ENCODE peak calls at places on chromosomes 4 and X, in seven cellular contexts. I is NCI-H146; L is endothelial cell; B is AG08396; M is activated effector memory CD4-positive, alpha-beta T cell treated with Interleukin-2 at 50 U/mL for 16 hours; U is WERI-Rb-1; H is upper lobe of left lung. V is an unnamed sample.

GRCh38 chr4:45423876-45424275 is 697.5 kb upstream of the GNPDA2 start:
- DNase-seq in L (no peak), I (no peak), M (no peak), U (no peak), B (no peak), H (no peak), V (no peak)

GRCh38 chrX:149540133-149540620 is 635 bp upstream of the EOLA1 start:
- DNase-seq in U (peak), L (peak), I (peak), M (peak), H (peak), B (peak), V (peak)

GRCh38 chr4:168076989-168077725 is 15.2 kb upstream of the ANXA10 start:
- DNase-seq in B (peak), U (peak), L (peak), M (no peak), H (no peak), I (peak), V (no peak)

GRCh38 chr4:153318696-153319320 is 25.7 kb upstream of the MND1 start:
- DNase-seq in H (no peak), U (peak), M (no peak), I (peak), B (peak), L (no peak), V (no peak)

GRCh38 chr4:10030946-10031662 is 9.8 kb upstream of the SLC2A9 start:
- DNase-seq in H (no peak), B (no peak), L (no peak), M (no peak), I (no peak), U (no peak), V (no peak)

GRCh38 chr4:161881370-161881769 is 282.4 kb downstream of the FSTL5 start:
- DNase-seq in I (no peak), B (no peak), H (no peak), M (no peak), U (no peak), L (no peak), V (no peak)

GRCh38 chr4:176256921-176257320 is 12.1 kb downstream of the ASB5 start:
- DNase-seq in B (no peak), U (no peak), M (no peak), L (no peak), H (no peak), I (no peak), V (no peak)

GRCh38 chr4:109040441-109040840 is 262.0 kb downstream of the COL25A1 start:
- DNase-seq in L (no peak), M (no peak), U (no peak), I (no peak), H (no peak), B (no peak), V (no peak)

GRCh38 chr4:153154010-153154975 is 50.0 kb upstream of the TRIM2 start:
- DNase-seq in M (no peak), I (peak), L (no peak), U (no peak), H (no peak), B (peak), V (no peak)

GRCh38 chrX:154097597-154098541 is at the start of gene MECP2:
- DNase-seq in U (peak), L (peak), B (peak), I (peak), M (peak), H (peak), V (peak)

GRCh38 chr4:181443003-181443402 is 800.2 kb upstream of the TENM3 start:
- DNase-seq in H (no peak), U (no peak), I (no peak), B (no peak), M (no peak), L (no peak), V (no peak)

GRCh38 chr4:14862881-14863280 is 139.4 kb upstream of the CPEB2 start:
- DNase-seq in M (no peak), H (peak), L (no peak), U (no peak), B (no peak), I (peak), V (no peak)

GRCh38 chrX:9279271-9279596 is 185.6 kb upstream of the TBL1X start:
- DNase-seq in B (peak), I (no peak), M (no peak), H (no peak), U (no peak), L (no peak), V (no peak)

GRCh38 chrX:42673411-42673810 is 104.6 kb downstream of the PPP1R2C start:
- DNase-seq in U (no peak), I (no peak), L (no peak), B (no peak), M (no peak), H (no peak), V (no peak)

GRCh38 chr4:71229477-71230257 is 109.2 kb upstream of the SLC4A4 start:
- DNase-seq in I (no peak), B (peak), L (peak), H (no peak), U (peak), M (no peak), V (no peak)

GRCh38 chr4:15164571-15164970 is 162.3 kb downstream of the CPEB2 start:
- DNase-seq in I (no peak), B (no peak), U (no peak), L (no peak), M (no peak), H (no peak), V (no peak)

GRCh38 chr4:56803473-56803872 is 18.0 kb downstream of the SPINK2 start:
- DNase-seq in B (no peak), H (no peak), U (no peak), I (no peak), L (no peak), M (no peak), V (no peak)